ENCODE peak calls at places on chromosomes 7 and 10, in six cellular contexts. X, D, S, U, C and G are unnamed samples.

GRCh38 chr7:103317009-103317408 is 19.8 kb downstream of the PMPCB start:
- DNase-seq in X (no peak), D (no peak), S (no peak), U (no peak), C (no peak), G (no peak)

GRCh38 chr10:27752673-27753237 is 7.1 kb upstream of the MKX start:
- DNase-seq in X (no peak), D (no peak), S (no peak), U (no peak), C (no peak), G (no peak)

GRCh38 chr10:89278034-89278535 is 23.8 kb upstream of the IFIT2 start:
- DNase-seq in X (no peak), D (peak; percentile 96), S (peak; percentile 95), U (no peak), C (peak; percentile 82), G (peak; percentile 93)

GRCh38 chr10:117534321-117535044 is 8.1 kb upstream of the EMX2 start:
- DNase-seq in X (no peak), D (no peak), S (no peak), U (no peak), C (no peak), G (no peak)

GRCh38 chr10:128912568-128913311 is 554.3 kb upstream of the MGMT start:
- DNase-seq in X (no peak), D (no peak), S (no peak), U (no peak), C (no peak), G (no peak)

GRCh38 chr10:23918839-23919238 is 290.1 kb upstream of the KIAA1217 start:
- DNase-seq in X (no peak), D (no peak), S (no peak), U (no peak), C (no peak), G (no peak)

GRCh38 chr10:82505009-82505408 is 630.0 kb downstream of the NRG3 start:
- DNase-seq in X (no peak), D (no peak), S (no peak), U (no peak), C (no peak), G (no peak)

GRCh38 chr10:132064771-132065437 is 842 bp upstream of the JAKMIP3 start:
- DNase-seq in X (peak; percentile 79), D (no peak), S (no peak), U (no peak), C (no peak), G (no peak)

GRCh38 chr10:45424668-45425404 is 50.8 kb downstream of the ALOX5 start:
- DNase-seq in X (peak; percentile 75), D (no peak), S (no peak), U (no peak), C (peak; percentile 24), G (no peak)

GRCh38 chr7:25031007-25031406 is 51.0 kb upstream of the OSBPL3 start:
- DNase-seq in X (no peak), D (no peak), S (no peak), U (no peak), C (no peak), G (no peak)

GRCh38 chr7:95430864-95431263 is 4.0 kb downstream of the PON2 start:
- DNase-seq in X (no peak), D (no peak), S (peak; percentile 64), U (no peak), C (no peak), G (no peak)

GRCh38 chr10:16742165-16742960 is 74.9 kb downstream of the RSU1 start:
- DNase-seq in X (no peak), D (no peak), S (no peak), U (no peak), C (no peak), G (no peak)

GRCh38 chr10:14253711-14254110 is 77.0 kb downstream of the FRMD4A start:
- DNase-seq in X (no peak), D (no peak), S (no peak), U (no peak), C (no peak), G (no peak)

GRCh38 chr7:151742713-151743480 is 134.0 kb downstream of the PRKAG2 start:
- DNase-seq in X (no peak), D (no peak), S (no peak), U (no peak), C (no peak), G (no peak)

GRCh38 chr10:26022831-26023230 is 88.8 kb downstream of the MYO3A start:
- DNase-seq in X (no peak), D (no peak), S (no peak), U (no peak), C (no peak), G (no peak)

GRCh38 chr10:74991435-74991834 is 120.0 kb upstream of the SAMD8 start:
- DNase-seq in X (no peak), D (peak; percentile 10), S (peak; percentile 82), U (no peak), C (no peak), G (no peak)

GRCh38 chr10:110569120-110569519 is 1.6 kb downstream of the SMC3 start:
- DNase-seq in X (no peak), D (no peak), S (no peak), U (no peak), C (no peak), G (no peak)

GRCh38 chr7:124208173-124208572 is 175.3 kb upstream of the TMEM229A start:
- DNase-seq in X (no peak), D (no peak), S (no peak), U (no peak), C (no peak), G (no peak)

GRCh38 chr10:71260622-71261325 is 48.4 kb downstream of the UNC5B start:
- DNase-seq in X (no peak), D (peak; percentile 89), S (peak; percentile 72), U (no peak), C (no peak), G (no peak)

GRCh38 chr10:70271996-70272924 is 11.5 kb downstream of the NPFFR1 start:
- DNase-seq in X (no peak), D (no peak), S (no peak), U (no peak), C (no peak), G (no peak)

GRCh38 chr10:49005270-49005669 is 65.6 kb upstream of the LRRC18 start:
- DNase-seq in X (peak; percentile 8), D (no peak), S (no peak), U (no peak), C (no peak), G (no peak)

GRCh38 chr10:116183733-116184447 is 89.1 kb downstream of the GFRA1 start:
- DNase-seq in X (no peak), D (peak; percentile 63), S (peak; percentile 48), U (no peak), C (peak; percentile 52), G (no peak)

GRCh38 chr7:158026636-158027265 is 560.9 kb downstream of the PTPRN2 start:
- DNase-seq in X (no peak), D (no peak), S (no peak), U (no peak), C (no peak), G (no peak)

GRCh38 chr10:46787321-46787615 is 124.0 kb upstream of the PTPN20 start:
- DNase-seq in X (no peak), D (peak; percentile 64), S (peak; percentile 0), U (no peak), C (peak; percentile 36), G (no peak)

GRCh38 chr10:100006241-100006886 is 3.4 kb downstream of the DNMBP start:
- DNase-seq in X (no peak), D (peak; percentile 96), S (peak; percentile 91), U (no peak), C (no peak), G (peak; percentile 83)

DNA sequence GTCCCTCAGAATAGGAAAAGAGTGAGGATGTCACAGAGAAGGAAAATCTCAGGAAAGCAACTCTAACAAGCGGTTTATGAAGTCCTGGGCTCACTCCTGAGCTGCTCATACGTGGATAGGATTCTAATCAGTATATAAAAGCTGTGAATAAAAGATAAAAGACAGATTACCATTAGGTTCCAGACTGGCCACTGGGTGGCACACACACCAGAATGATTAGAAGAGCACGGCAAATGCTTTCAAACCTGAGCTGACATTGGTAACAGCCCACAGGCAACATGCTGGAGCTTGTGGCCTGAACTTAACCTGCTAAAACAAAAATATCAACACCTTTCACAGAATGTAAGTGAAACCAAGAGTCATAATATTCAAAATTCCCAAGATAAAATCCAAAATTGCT is 370.8 kb downstream of the GRID1 start:
- DNase-seq in X (peak; percentile 21), D (no peak), S (peak; percentile 59), U (no peak), C (peak; percentile 30), G (peak; percentile 5)
- TF ChIP-seq CTCF in X (peak; percentile 45), D (peak; percentile 49), S (peak; percentile 37), U (no peak), C (peak; percentile 57), G (peak; percentile 10)

GRCh38 chr7:82172017-82172416 is 271.6 kb downstream of the CACNA2D1 start:
- DNase-seq in X (no peak), D (no peak), S (no peak), U (no peak), C (no peak), G (no peak)
- TF ChIP-seq CTCF in X (peak; percentile 36), D (no peak), S (no peak), U (no peak), C (no peak), G (no peak)

GRCh38 chr7:71511361-71511807 is 379.4 kb downstream of the GALNT17 start:
- DNase-seq in X (no peak), D (no peak), S (no peak), U (no peak), C (no peak), G (no peak)
- TF ChIP-seq CTCF in X (no peak), D (no peak), S (no peak), U (no peak), C (no peak), G (no peak)

GRCh38 chr10:119138341-119139306 is 26.9 kb downstream of the SFXN4 start:
- DNase-seq in X (no peak), D (no peak), S (no peak), U (no peak), C (no peak), G (peak; percentile 21)

GRCh38 chr10:119140603-119141245 is 24.8 kb downstream of the SFXN4 start:
- DNase-seq in X (no peak), D (no peak), S (no peak), U (no peak), C (no peak), G (no peak)

GRCh38 chr10:119135517-119135890 is 30.0 kb downstream of the SFXN4 start:
- DNase-seq in X (no peak), D (no peak), S (no peak), U (no peak), C (no peak), G (no peak)

GRCh38 chr10:119136084-119136483 is 29.4 kb downstream of the SFXN4 start:
- DNase-seq in X (no peak), D (no peak), S (no peak), U (no peak), C (no peak), G (no peak)

GRCh38 chr10:119139464-119140067 is 25.9 kb downstream of the SFXN4 start:
- DNase-seq in X (no peak), D (peak; percentile 15), S (peak; percentile 49), U (peak; percentile 34), C (no peak), G (no peak)
- TF ChIP-seq CTCF in X (peak; percentile 48), D (peak; percentile 75), S (peak; percentile 33), U (peak; percentile 41), C (peak; percentile 29), G (peak; percentile 78)